ENCODE peak calls at places on chromosomes 3 and 15, in four cellular contexts. E is HFFc6; V is activated CD8-positive, alpha-beta T cell treated with anti-CD3 and anti-CD28 coated beads for 36 hours; A is progenitor cell of endocrine pancreas. F is an unnamed sample.

GRCh38 chr15:63663906-63664305 is 66.7 kb downstream of the FBXL22 start:
- DNase-seq in E (no peak), V (no peak), A (no peak), F (no peak)

GRCh38 chr3:46482632-46483311 is 15.0 kb upstream of the RTP3 start:
- DNase-seq in E (peak), V (no peak), A (no peak), F (no peak)

GRCh38 chr3:27590437-27591320 is 106.5 kb upstream of the SLC4A7 start:
- DNase-seq in E (peak), V (peak), A (no peak), F (no peak)

GRCh38 chr3:172557515-172558220 is 34.4 kb upstream of the TNFSF10 start:
- DNase-seq in E (no peak), V (peak), A (no peak), F (no peak)

GRCh38 chr15:85623648-85624047 is 171.1 kb downstream of the KLHL25 start:
- DNase-seq in E (peak), V (no peak), A (no peak), F (no peak)

GRCh38 chr3:153783804-153784203 is 337.4 kb upstream of the ARHGEF26 start:
- DNase-seq in E (no peak), V (no peak), A (no peak), F (no peak)

GRCh38 chr3:128804017-128804816 is 75.2 kb upstream of the ACAD9 start:
- DNase-seq in E (no peak), V (peak), A (no peak), F (peak)

GRCh38 chr15:99480223-99480810 is 85.5 kb upstream of the MEF2A start:
- DNase-seq in E (no peak), V (no peak), A (no peak), F (no peak)

GRCh38 chr3:151037746-151038145 is 47.7 kb upstream of the MED12L start:
- DNase-seq in E (peak), V (no peak), A (no peak), F (no peak)

GRCh38 chr3:135784557-135784956 is 181.0 kb upstream of the PPP2R3A start:
- DNase-seq in E (no peak), V (no peak), A (no peak), F (peak)

GRCh38 chr15:68619303-68619698 is 40.5 kb downstream of the CORO2B start:
- DNase-seq in E (no peak), V (no peak), A (no peak), F (no peak)

GRCh38 chr3:48120223-48120622 is 68.0 kb downstream of the CDC25A start:
- DNase-seq in E (no peak), V (no peak), A (no peak), F (no peak)

GRCh38 chr15:64092075-64092820 is 1.4 kb downstream of the CIAO2A start:
- DNase-seq in E (no peak), V (no peak), A (no peak), F (no peak)

GRCh38 chr15:34721802-34722795 is 32.7 kb downstream of the GJD2 start:
- DNase-seq in E (peak), V (no peak), A (no peak), F (no peak)

GRCh38 chr3:45319231-45320085 is 68.9 kb upstream of the LARS2 start:
- DNase-seq in E (no peak), V (no peak), A (no peak), F (no peak)

GRCh38 chr15:31330836-31331235 is 4.2 kb downstream of the KLF13 start:
- DNase-seq in E (no peak), V (no peak), A (no peak), F (no peak)

GRCh38 chr3:10517616-10518015 is 12.2 kb upstream of the ATP2B2 start:
- DNase-seq in E (no peak), V (no peak), A (no peak), F (no peak)

GRCh38 chr3:23170306-23170705 is 32.8 kb upstream of the UBE2E2 start:
- DNase-seq in E (no peak), V (no peak), A (no peak), F (no peak)

GRCh38 chr3:192772495-192772894 is 45.2 kb upstream of the FGF12 start:
- DNase-seq in E (peak), V (peak), A (no peak), F (peak)

GRCh38 chr3:142022381-142022780 is 127.0 kb downstream of the TFDP2 start:
- DNase-seq in E (peak), V (peak), A (no peak), F (peak)
- TF ChIP-seq CTCF in E (peak), V (no peak), A (peak), F (peak)

DNA sequence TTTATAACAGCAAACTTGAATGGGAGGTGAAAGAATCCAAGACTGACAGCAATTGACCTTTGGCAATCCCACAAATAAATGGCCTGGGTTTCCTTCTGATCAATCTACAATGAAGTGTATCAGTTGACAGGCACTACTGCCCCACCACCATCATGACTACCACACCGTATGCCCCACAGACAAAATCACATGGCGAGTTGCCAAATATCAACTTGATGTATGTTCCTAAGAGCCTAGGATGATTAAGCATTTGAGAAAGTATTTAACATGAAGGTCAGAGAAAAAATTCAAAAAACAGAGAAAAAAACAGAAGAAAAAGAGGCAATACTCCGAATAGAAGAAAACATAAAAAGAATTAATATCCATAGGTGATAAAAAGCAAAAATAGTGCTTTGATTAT is 215.9 kb upstream of the STAC start:
- DNase-seq in E (no peak), V (no peak), A (no peak), F (no peak)
- TF ChIP-seq CTCF in E (no peak), V (no peak), A (no peak), F (no peak)

GRCh38 chr3:96863129-96863740 is 48.8 kb downstream of the EPHA6 start:
- DNase-seq in E (peak), V (peak), A (no peak), F (peak)
- TF ChIP-seq CTCF in E (peak), V (peak), A (peak), F (peak)

GRCh38 chr15:74242296-74242929 is 6.3 kb downstream of the CCDC33 start:
- DNase-seq in E (peak), V (no peak), A (no peak), F (no peak)

GRCh38 chr15:74238984-74239645 is 3.0 kb downstream of the CCDC33 start:
- DNase-seq in E (no peak), V (no peak), A (no peak), F (no peak)

GRCh38 chr15:74243431-74243830 is 7.3 kb downstream of the CCDC33 start:
- DNase-seq in E (no peak), V (no peak), A (no peak), F (no peak)

GRCh38 chr15:74240897-74241614 is 4.9 kb downstream of the CCDC33 start:
- DNase-seq in E (no peak), V (no peak), A (no peak), F (no peak)

GRCh38 chr15:74240002-74240568 is 4.0 kb downstream of the CCDC33 start:
- DNase-seq in E (peak), V (no peak), A (no peak), F (no peak)
- TF ChIP-seq CTCF in E (peak), V (no peak), A (no peak), F (no peak)

GRCh38 chr15:67105065-67105951 is 39.9 kb downstream of the SMAD3 start:
- DNase-seq in E (peak), V (no peak), A (no peak), F (no peak)
- TF ChIP-seq CTCF in E (peak), V (no peak), A (no peak), F (no peak)

DNA sequence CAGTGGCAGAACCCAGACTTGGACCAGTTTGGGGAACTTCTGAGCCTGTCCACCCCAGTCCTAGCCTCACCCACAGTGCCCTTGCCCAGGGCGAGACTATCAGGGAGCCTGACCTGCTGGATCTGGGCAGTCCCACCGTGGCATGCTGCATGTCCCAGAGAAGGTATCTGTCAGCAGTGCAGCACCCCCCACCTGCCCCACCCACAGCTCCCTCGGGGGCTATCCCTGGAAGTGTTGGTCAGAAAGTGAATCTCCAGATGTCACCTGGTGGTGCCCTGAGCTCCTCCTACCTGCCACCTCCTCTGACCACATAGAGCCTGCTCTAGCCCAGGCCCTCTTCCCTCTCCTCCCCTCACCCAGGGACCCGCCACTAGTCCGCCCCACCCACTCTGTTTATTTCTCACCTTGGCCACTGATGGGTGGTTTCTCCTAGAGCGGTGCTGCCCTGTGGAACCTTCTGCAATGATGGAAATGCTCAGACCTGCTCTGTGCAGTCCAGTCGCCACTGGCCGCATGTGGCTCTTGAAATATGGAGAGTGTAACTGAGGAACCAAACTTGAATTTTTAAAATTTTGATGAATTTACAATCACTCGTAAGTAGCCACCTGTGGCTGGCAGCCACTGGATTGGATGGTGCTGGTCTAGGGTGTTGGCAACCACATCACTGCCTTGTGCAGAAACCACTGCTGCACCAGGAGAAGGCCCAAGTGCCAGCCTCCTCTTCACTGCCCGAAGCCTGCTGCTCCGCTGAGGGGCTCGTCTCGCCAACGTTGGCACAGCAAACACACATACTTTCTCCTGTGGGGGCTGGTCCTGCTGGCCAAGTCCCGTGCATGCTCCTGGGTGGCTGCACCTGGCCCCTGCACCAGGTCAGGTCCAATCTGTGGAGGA is 13.1 kb downstream of the HDAC11 start:
- DNase-seq in E (no peak), V (no peak), A (no peak), F (no peak)
- TF ChIP-seq CTCF in E (no peak), V (no peak), A (no peak), F (no peak)

DNA sequence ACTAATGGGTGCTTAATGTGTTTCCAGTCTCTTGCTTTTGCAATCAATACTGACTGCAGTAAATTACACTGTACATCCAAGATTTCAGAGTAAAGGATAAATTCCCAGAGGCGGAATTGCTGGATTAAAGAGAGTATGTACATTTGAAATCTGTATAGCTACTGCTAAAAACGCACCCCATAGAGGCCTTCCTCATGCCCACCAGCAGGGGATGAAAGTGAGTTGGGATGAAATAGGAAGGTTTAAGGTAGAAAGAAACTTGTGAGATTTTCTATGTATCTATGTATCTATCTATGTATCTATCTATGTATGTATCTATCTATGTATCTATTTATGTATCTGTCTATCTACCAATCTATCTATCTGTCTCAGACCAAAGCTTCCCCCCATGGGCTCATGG is 28.4 kb downstream of the TMEM44 start:
- DNase-seq in E (no peak), V (no peak), A (no peak), F (no peak)
- TF ChIP-seq CTCF in E (peak), V (no peak), A (peak), F (no peak)

GRCh38 chr15:89673162-89673506 is 6.0 kb downstream of the PLIN1 start:
- DNase-seq in E (no peak), V (peak), A (peak), F (peak)
- TF ChIP-seq CTCF in E (peak), V (peak), A (peak), F (peak)